ENCODE peak calls at places on chromosomes 12 and 14, in four cellular contexts. One of them, this sample, is unnamed.

GRCh38 chr12:26011099-26011498 is 52.6 kb downstream of the RASSF8 start:
- DNase-seq in Peyer's patch: no peak
- DNase-seq in bronchial epithelial cell: peak; percentile 29
- DNase-seq in cardiac fibroblast: peak; percentile 83
- DNase-seq in this sample: peak; percentile 96

GRCh38 chr14:91996951-91997371 is 42.9 kb downstream of the TRIP11 start:
- DNase-seq in bronchial epithelial cell: peak; percentile 81
- DNase-seq in cardiac fibroblast: peak; percentile 86
- DNase-seq in Peyer's patch: no peak
- DNase-seq in this sample: peak; percentile 97

GRCh38 chr12:1800646-1801284 is 19.6 kb upstream of the LRTM2 start:
- DNase-seq in bronchial epithelial cell: no peak
- DNase-seq in Peyer's patch: peak; percentile 48
- DNase-seq in cardiac fibroblast: peak; percentile 66
- DNase-seq in this sample: no peak

GRCh38 chr14:66137076-66137475 is 349.1 kb upstream of the CCDC196 start:
- DNase-seq in cardiac fibroblast: no peak
- DNase-seq in Peyer's patch: no peak
- DNase-seq in bronchial epithelial cell: no peak
- DNase-seq in this sample: no peak

GRCh38 chr14:24329073-24329663 is 5.7 kb downstream of the ADCY4 start:
- DNase-seq in Peyer's patch: no peak
- DNase-seq in bronchial epithelial cell: no peak
- DNase-seq in cardiac fibroblast: no peak
- DNase-seq in this sample: no peak

GRCh38 chr14:62657376-62657775 is 387.9 kb downstream of the KCNH5 start:
- DNase-seq in bronchial epithelial cell: no peak
- DNase-seq in cardiac fibroblast: no peak
- DNase-seq in Peyer's patch: no peak
- DNase-seq in this sample: no peak

GRCh38 chr12:106188249-106188648 is 49.5 kb upstream of the NUAK1 start:
- DNase-seq in Peyer's patch: no peak
- DNase-seq in bronchial epithelial cell: no peak
- DNase-seq in cardiac fibroblast: no peak
- DNase-seq in this sample: no peak

GRCh38 chr14:24813089-24813815 is 179.3 kb upstream of the GZMB start:
- DNase-seq in bronchial epithelial cell: no peak
- DNase-seq in Peyer's patch: no peak
- DNase-seq in cardiac fibroblast: no peak
- DNase-seq in this sample: no peak

GRCh38 chr12:67661311-67662011 is 12.9 kb downstream of the DYRK2 start:
- DNase-seq in cardiac fibroblast: peak; percentile 50
- DNase-seq in Peyer's patch: no peak
- DNase-seq in bronchial epithelial cell: peak; percentile 25
- DNase-seq in this sample: peak; percentile 84

GRCh38 chr12:28424965-28425364 is 234.7 kb downstream of the CCDC91 start:
- DNase-seq in Peyer's patch: no peak
- DNase-seq in bronchial epithelial cell: peak; percentile 13
- DNase-seq in cardiac fibroblast: peak; percentile 88
- DNase-seq in this sample: peak; percentile 45

GRCh38 chr14:105315941-105316562 is 1.5 kb downstream of the PACS2 start:
- DNase-seq in cardiac fibroblast: peak; percentile 15
- DNase-seq in bronchial epithelial cell: no peak
- DNase-seq in Peyer's patch: peak; percentile 49
- DNase-seq in this sample: no peak

GRCh38 chr12:100388382-100388781 is 31.5 kb downstream of the SLC17A8 start:
- DNase-seq in Peyer's patch: no peak
- DNase-seq in cardiac fibroblast: no peak
- DNase-seq in bronchial epithelial cell: no peak
- DNase-seq in this sample: no peak

GRCh38 chr14:98323850-98324249 is 948.1 kb downstream of the BCL11B start:
- DNase-seq in bronchial epithelial cell: no peak
- DNase-seq in cardiac fibroblast: no peak
- DNase-seq in Peyer's patch: no peak
- DNase-seq in this sample: no peak

GRCh38 chr14:97970222-97970621 is 1173.0 kb downstream of the VRK1 start:
- DNase-seq in bronchial epithelial cell: no peak
- DNase-seq in cardiac fibroblast: no peak
- DNase-seq in Peyer's patch: no peak
- DNase-seq in this sample: no peak

DNA sequence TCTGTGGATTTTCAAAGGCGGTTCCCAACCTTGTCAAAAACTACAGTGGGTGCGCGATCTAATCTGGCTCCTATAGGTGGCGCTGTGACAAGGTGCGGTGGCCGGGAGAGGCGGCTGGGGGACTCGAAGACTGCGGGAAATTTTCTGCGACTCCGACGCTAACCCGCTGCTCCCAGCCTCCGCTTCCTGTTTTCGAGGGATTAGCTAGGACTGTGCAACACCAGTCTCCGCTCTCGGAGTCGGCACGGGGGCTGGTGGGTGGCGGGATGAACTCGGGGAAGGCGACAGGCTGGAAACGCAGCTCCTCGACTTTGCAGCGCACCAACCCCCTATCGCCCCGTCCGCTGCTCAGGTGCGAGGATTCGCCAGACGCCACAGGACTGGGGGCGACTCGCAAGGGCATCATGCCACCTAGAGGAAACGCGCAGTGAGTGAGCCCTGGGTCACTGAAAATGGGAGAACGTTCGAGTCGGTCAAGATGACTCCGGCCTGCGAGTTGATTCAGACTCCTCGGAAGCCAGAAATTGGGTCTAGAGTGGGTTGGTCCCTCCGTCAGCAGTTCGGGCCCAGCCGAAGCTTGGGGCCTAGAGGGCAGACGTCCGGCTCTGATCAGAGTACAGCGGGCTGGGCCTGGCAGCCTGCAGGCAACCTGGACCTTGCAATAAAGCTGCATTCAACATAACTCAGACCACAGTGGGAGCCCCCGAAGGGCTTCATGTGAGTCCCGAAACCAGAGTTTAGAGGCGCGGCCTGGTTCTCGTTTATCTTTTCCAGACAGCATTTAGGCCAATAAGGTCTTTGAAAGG is 5.5 kb upstream of the PAX9 start:
- DNase-seq in cardiac fibroblast: no peak
- DNase-seq in Peyer's patch: peak; percentile 53
- DNase-seq in bronchial epithelial cell: peak; percentile 34
- DNase-seq in this sample: no peak
- TF ChIP-seq CTCF in cardiac fibroblast: peak; percentile 41
- TF ChIP-seq CTCF in Peyer's patch: peak; percentile 19
- TF ChIP-seq CTCF in bronchial epithelial cell: peak; percentile 75
- TF ChIP-seq CTCF in this sample: peak; percentile 53

DNA sequence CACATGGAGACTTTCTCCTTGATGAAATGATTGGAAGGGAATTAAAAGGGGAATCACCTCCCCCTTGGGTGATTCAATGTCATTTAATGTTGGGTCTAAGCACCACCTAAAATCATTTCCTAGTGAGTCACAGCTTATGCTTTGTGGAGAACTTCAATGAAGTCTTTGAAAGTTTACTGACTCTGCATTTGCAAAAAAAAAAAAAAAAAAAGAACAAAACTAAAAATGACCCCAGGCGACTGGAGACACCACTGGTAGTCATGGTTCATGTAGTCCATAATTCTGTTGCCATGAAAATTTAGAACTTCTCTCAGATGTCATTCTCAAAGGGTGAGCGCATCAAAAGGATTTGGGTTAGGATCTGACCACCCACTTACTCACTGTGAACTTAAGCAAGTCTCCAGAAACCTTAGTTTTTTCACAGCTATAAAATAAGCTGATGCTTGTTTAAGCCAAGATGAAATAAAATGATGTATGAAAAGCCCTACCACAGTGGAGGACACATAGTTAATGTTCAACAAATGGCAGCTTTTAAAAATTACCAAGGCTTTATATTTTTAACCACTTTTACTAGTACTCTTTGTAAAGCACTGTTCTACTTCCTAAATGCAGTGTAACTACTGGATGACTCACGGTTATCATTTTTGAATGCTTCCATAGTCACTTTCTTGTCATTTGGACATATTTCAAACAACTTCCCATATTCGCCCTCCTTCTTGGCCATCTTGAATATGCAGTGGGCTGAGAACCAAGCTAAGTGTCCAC is 18.1 kb upstream of the KSR2 start:
- DNase-seq in cardiac fibroblast: peak; percentile 75
- DNase-seq in bronchial epithelial cell: peak; percentile 88
- DNase-seq in Peyer's patch: no peak
- DNase-seq in this sample: peak; percentile 63
- H3K4me3 ChIP-seq in cardiac fibroblast: no peak overlapping the region
- H3K4me3 ChIP-seq in bronchial epithelial cell: no peak overlapping the region
- H3K4me3 ChIP-seq in Peyer's patch: no peak overlapping the region
- H3K4me3 ChIP-seq in this sample: no peak overlapping the region

GRCh38 chr14:102043251-102044025 is 43.4 kb downstream of the HSP90AA1 start:
- DNase-seq in bronchial epithelial cell: no peak
- DNase-seq in Peyer's patch: no peak
- DNase-seq in cardiac fibroblast: no peak
- DNase-seq in this sample: peak; percentile 71

GRCh38 chr14:102047808-102048540 is 38.9 kb downstream of the HSP90AA1 start:
- DNase-seq in Peyer's patch: no peak
- DNase-seq in bronchial epithelial cell: no peak
- DNase-seq in cardiac fibroblast: no peak
- DNase-seq in this sample: no peak

GRCh38 chr14:102049258-102050025 is 37.4 kb downstream of the HSP90AA1 start:
- DNase-seq in Peyer's patch: no peak
- DNase-seq in cardiac fibroblast: no peak
- DNase-seq in bronchial epithelial cell: no peak
- DNase-seq in this sample: no peak

GRCh38 chr14:102044566-102044965 is 42.3 kb downstream of the HSP90AA1 start:
- DNase-seq in cardiac fibroblast: no peak
- DNase-seq in Peyer's patch: no peak
- DNase-seq in bronchial epithelial cell: no peak
- DNase-seq in this sample: no peak

DNA sequence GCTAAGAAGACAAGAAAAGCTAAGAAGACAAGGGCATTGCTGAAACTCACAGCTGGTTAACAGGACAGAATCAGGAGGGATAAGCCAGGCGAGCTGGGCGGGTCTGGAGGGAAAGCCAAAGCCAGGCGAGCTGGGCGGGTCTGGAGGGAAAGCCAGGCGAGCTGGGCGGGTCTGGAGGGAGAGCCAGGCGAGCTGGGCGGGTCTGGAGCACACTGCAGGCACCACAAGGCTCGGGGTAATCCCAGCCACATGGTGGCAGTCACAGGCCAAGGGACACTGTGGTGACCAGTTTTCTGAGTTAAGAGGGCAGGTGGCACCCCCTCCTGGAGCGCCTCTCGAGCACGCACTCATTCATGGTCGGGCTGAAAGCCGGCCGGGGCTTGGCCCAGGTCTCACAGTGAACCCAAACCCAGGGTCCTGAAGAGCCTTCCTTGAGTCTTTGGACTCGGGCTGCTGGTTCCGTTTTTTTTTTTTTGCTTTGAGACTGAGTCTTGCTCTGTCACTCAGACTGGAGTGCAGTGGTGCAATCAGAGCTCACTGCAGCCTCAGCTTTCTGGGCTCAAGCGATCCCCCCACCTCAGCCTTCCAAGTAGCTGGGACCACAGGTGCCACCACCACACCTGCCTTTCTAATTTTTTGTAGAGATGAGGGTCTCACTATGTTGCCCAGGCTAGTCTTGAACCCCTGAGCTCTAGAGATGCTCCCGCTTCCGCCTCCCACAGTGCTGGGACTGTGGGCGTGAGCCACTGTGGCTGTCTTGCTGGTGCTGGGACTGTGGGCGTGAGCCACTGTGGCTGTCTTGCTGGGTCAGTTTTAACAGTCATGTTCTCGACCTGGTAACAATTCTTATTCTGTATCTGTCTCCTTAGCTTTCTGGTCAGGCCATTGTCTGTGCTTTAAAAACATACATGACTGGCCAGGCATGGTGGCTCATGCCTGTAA is 40.2 kb downstream of the HSP90AA1 start:
- DNase-seq in bronchial epithelial cell: peak; percentile 36
- DNase-seq in Peyer's patch: peak; percentile 90
- DNase-seq in cardiac fibroblast: peak; percentile 38
- DNase-seq in this sample: peak; percentile 82
- TF ChIP-seq CTCF in bronchial epithelial cell: peak; percentile 60
- TF ChIP-seq CTCF in Peyer's patch: peak; percentile 71
- TF ChIP-seq CTCF in cardiac fibroblast: no peak
- TF ChIP-seq CTCF in this sample: peak; percentile 46

GRCh38 chr14:68966872-68967301 is 12.2 kb downstream of the ACTN1 start:
- DNase-seq in Peyer's patch: no peak
- DNase-seq in cardiac fibroblast: no peak
- DNase-seq in bronchial epithelial cell: no peak
- DNase-seq in this sample: no peak

GRCh38 chr14:68968721-68969120 is 10.4 kb downstream of the ACTN1 start:
- DNase-seq in Peyer's patch: no peak
- DNase-seq in cardiac fibroblast: peak; percentile 1
- DNase-seq in bronchial epithelial cell: no peak
- DNase-seq in this sample: no peak

GRCh38 chr14:68967459-68967940 is 11.6 kb downstream of the ACTN1 start:
- DNase-seq in bronchial epithelial cell: no peak
- DNase-seq in Peyer's patch: no peak
- DNase-seq in cardiac fibroblast: no peak
- DNase-seq in this sample: no peak

GRCh38 chr14:68969278-68969677 is 9.8 kb downstream of the ACTN1 start:
- DNase-seq in Peyer's patch: no peak
- DNase-seq in cardiac fibroblast: no peak
- DNase-seq in bronchial epithelial cell: no peak
- DNase-seq in this sample: no peak

DNA sequence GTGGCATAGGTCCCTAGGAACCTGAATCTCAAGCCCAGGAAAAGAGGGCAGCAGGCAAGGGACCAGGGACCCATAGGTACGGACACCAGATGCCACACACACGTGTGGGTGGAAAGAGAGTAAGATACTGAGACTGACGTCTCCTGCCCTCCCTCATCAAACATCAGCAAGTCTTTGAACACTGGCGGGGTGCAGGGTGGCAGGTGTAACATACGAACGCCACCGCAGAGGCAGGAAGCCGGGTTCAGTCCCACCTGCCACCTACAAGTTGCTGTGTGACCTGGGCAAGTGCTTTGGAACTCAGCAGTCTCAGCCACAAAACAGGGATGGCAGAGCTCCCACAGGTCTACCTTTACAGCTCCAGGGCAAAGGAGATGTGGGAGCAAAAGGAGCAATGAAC is 11.1 kb downstream of the ACTN1 start:
- DNase-seq in Peyer's patch: no peak
- DNase-seq in cardiac fibroblast: no peak
- DNase-seq in bronchial epithelial cell: no peak
- DNase-seq in this sample: no peak
- H3K4me3 ChIP-seq in Peyer's patch: no peak overlapping the region
- H3K4me3 ChIP-seq in cardiac fibroblast: no peak overlapping the region
- H3K4me3 ChIP-seq in bronchial epithelial cell: no peak overlapping the region
- H3K4me3 ChIP-seq in this sample: no peak overlapping the region